ENCODE peak calls at places on chromosomes 6 and 20, in ten cellular contexts. C is astrocyte of the spinal cord, Y is suprapubic skin, T is IMR-90, H is choroid plexus epithelial cell, F is psoas muscle, N is OCI-LY7, V is dorsolateral prefrontal cortex, X is GM12864, G is heart right ventricle. A is an unnamed sample.

GRCh38 chr20:33030076-33030475 is 1.4 kb upstream of the BPIFB6 start:
- DNase-seq in G (no peak), C (no peak), Y (no peak), T (no peak), V (no peak), N (no peak), H (no peak), F (no peak), X (no peak), A (no peak)

GRCh38 chr6:4295058-4295788 is 159.8 kb upstream of the ECI2 start:
- DNase-seq in G (no peak), V (no peak), Y (no peak), H (no peak), C (no peak), T (no peak), F (no peak), N (no peak), X (no peak), A (no peak)

GRCh38 chr6:33632603-33633039 is 11.5 kb downstream of the ITPR3 start:
- DNase-seq in H (peak; percentile 55), X (no peak), T (no peak), V (peak; percentile 32), N (peak; percentile 61), Y (no peak), F (peak; percentile 60), C (no peak), G (peak; percentile 48), A (no peak)

GRCh38 chr20:38764563-38765355 is 16.5 kb downstream of the ACTR5 start:
- DNase-seq in V (peak; percentile 25), H (peak; percentile 87), X (no peak), N (no peak), T (peak; percentile 93), C (peak; percentile 81), G (no peak), Y (no peak), F (no peak), A (peak; percentile 68)

GRCh38 chr6:116433313-116433712 is 27.9 kb upstream of the CALHM6 start:
- DNase-seq in X (no peak), F (no peak), V (no peak), H (no peak), G (no peak), N (no peak), Y (no peak), T (no peak), C (no peak), A (no peak)

GRCh38 chr20:13333793-13334192 is 112.7 kb downstream of the ISM1 start:
- DNase-seq in T (peak; percentile 4), Y (no peak), V (no peak), F (no peak), C (no peak), G (no peak), N (no peak), H (peak; percentile 9), X (no peak), A (no peak)

GRCh38 chr6:7432391-7433207 is 43.0 kb downstream of the RIOK1 start:
- DNase-seq in Y (no peak), H (peak; percentile 47), T (no peak), C (no peak), F (no peak), N (no peak), V (no peak), X (no peak), G (no peak), A (no peak)

GRCh38 chr6:137630666-137631065 is 136.5 kb upstream of the OLIG3 start:
- DNase-seq in T (no peak), V (no peak), G (no peak), N (no peak), H (no peak), C (no peak), F (no peak), X (no peak), Y (no peak), A (no peak)

GRCh38 chr20:45070932-45071632 is 29.8 kb downstream of the KCNS1 start:
- DNase-seq in N (no peak), V (no peak), C (no peak), X (no peak), G (no peak), T (peak; percentile 26), H (peak; percentile 66), Y (no peak), F (no peak), A (no peak)

GRCh38 chr20:45069261-45069660 is 31.7 kb downstream of the KCNS1 start:
- DNase-seq in X (no peak), N (no peak), T (no peak), G (no peak), V (no peak), H (no peak), C (no peak), Y (no peak), F (no peak), A (no peak)

GRCh38 chr20:45077559-45077958 is 23.4 kb downstream of the KCNS1 start:
- DNase-seq in G (no peak), H (no peak), V (no peak), X (no peak), F (no peak), Y (no peak), N (no peak), T (no peak), C (no peak), A (no peak)

GRCh38 chr20:45067558-45067957 is 33.4 kb downstream of the KCNS1 start:
- DNase-seq in H (peak; percentile 20), V (no peak), G (no peak), N (no peak), C (no peak), T (no peak), Y (no peak), X (no peak), F (no peak), A (no peak)

DNA sequence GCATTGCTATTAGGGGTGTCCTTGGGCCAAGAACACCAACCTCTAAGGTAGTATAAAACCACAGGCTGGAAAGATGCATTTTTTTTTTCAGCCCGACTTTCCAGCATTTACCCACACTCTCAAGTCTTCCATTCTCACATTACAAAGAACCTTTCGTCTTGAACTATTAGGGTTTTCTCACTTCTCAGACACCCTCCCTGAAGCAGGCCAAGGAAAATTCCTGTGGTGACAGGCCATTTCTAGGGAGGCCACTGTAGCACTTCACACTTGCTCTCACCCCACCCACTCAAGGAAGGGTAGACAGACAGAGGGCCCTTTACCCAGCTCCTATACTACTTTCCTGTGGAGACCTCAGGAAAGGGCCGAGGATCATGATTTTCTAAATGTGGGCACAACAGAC is 27.7 kb downstream of the KCNS1 start:
- DNase-seq in X (no peak), T (no peak), N (no peak), V (no peak), F (no peak), C (peak; percentile 27), G (no peak), Y (no peak), H (no peak), A (no peak)
- TF ChIP-seq CTCF in X (no peak), T (no peak), N (no peak), V (no peak), F (no peak), C (no peak), G (no peak), Y (no peak), H (no peak), A (no peak)

DNA sequence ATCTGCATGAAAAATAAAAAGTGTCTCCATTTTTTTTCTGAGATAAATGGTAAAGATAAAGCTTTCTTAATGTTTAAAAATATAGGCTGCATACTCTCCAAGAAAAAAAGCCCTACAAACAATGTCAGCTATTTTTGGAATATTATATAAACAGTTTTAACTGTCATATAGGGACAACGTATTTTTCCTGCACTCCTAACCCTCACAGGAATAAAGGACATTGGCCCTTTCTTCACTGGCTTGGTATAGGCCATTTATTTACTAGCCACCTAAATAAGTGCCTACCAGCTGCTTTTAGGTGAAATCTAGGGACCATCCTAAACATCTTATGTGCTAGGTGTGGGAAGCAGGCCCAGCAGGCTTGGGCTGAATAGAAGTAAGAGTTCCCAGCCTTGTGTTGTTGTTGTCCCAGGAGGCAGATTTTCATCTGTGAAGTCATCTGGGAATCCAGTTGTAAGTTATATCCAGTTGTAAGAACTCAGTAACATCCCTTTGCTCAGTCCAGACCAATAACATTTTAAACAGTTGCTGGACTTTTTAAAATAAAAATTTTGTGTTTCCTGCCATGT is 21.3 kb downstream of the FOXO3 start:
- DNase-seq in Y (no peak), V (no peak), G (no peak), X (no peak), H (peak; percentile 62), C (peak; percentile 39), F (no peak), N (no peak), T (peak; percentile 30), A (no peak)
- H3K4me3 ChIP-seq in Y (peak overlapping the region; percentile 10), V (no peak overlapping the region), G (no peak overlapping the region), X (no peak overlapping the region), H (no peak overlapping the region), C (no peak overlapping the region), F (no peak overlapping the region), N (no peak overlapping the region), T (no peak overlapping the region), A (no peak overlapping the region)

DNA sequence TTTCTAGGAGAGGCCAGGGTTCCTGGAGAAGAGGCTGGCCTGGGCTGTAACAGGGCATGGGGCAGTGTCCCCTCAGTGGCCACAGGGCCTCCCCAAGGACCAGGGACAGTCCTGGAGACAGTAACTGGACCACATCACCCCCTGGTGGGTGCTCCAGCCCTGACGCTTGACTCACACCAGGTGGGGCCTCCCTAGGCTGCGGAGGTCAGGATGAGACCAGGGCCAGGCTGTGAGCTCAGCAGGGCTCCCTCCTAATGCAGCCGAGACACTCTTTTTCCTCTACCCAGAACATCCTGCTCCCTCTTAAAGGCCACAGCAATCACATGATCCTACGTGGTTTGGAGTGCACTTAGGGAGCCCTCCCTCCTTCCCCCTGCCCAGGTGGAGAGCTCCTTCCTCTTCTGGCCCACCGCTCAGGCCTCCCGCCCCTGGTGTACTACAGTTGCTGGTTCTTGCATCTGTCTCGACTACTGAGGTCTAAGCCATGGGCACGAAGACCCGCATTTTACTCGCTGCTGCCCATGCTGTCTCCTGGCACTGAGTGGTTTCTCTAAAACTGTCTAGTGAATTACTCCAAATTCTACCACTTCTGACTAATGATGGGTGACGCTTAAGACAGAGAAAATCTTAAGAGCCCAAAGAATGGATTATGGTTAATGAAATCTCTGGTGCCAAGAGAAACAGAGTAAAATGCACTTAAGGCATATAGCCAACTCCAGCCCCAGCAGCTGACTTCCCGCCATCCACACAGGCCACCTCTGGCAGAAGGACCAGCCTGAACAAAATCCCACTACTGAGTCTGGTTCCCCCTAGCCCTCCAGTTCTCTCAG is 166.1 kb upstream of the CST7 start:
- DNase-seq in F (no peak), T (no peak), V (no peak), H (peak; percentile 28), X (no peak), G (no peak), C (peak; percentile 35), N (no peak), Y (peak; percentile 52), A (peak; percentile 74)
- TF ChIP-seq CTCF in F (no peak), T (peak; percentile 11), V (no peak), H (peak; percentile 32), X (no peak), G (no peak), C (peak; percentile 4), N (no peak), Y (no peak), A (peak; percentile 40)

DNA sequence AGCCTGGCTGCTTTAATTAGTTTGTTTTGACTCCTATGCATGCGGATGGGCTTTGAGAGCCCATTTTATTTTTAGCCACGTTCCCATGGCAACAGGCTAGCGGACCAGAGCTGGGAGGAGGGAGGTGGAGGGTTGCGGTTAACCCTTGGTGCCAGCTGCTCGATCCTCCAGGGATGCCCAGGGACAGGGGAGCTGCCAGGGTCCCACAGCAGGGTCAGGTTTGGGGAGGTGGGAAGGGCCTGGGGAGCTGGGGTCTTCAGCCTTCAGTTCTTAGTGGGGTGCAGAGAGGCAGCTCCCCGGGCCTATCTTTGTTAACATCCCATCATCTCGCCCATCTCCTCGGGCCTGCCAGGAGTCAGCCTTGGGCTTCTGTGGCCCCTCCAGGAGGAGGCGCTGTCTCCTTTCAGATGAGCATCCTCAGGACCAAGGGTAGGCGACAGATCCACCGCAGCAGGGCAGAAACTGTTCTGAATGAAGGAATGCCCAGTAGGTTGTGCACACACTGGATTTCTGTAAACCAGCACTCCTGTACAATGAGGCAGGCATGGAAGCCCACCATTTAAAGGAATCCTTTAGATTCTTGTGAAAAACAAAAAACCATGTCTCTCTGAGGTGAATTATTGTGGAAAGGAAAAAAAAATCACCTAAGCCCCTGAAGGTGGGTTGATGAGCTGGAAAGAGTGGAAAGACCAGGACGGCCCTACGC is 68.5 kb downstream of the RAB44 start:
- DNase-seq in H (peak; percentile 91), N (peak; percentile 91), V (peak; percentile 72), C (peak; percentile 81), Y (peak; percentile 87), F (peak; percentile 81), G (peak; percentile 80), X (peak; percentile 49), T (peak; percentile 76), A (peak; percentile 46)
- H3K4me3 ChIP-seq in H (no peak overlapping the region), N (peak overlapping the region; percentile 2), V (peak overlapping the region; percentile 13), C (no peak overlapping the region), Y (no peak overlapping the region), F (no peak overlapping the region), G (no peak overlapping the region), X (no peak overlapping the region), T (no peak overlapping the region), A (no peak overlapping the region)